ENCODE peak calls at places on chromosome 21, in eight cellular contexts. K is HL-60, T is stomach, B is ovary, H is foreskin fibroblast, G is kidney, D is right atrium auricular region, F is mesothelial cell of epicardium. N is an unnamed sample.

GRCh38 chr21:25563399-25564116 is 43.7 kb downstream of the MRPL39 start:
- DNase-seq in D (no peak), H (no peak), K (no peak), F (no peak), G (no peak), B (no peak), T (no peak), N (no peak)

GRCh38 chr21:33893917-33894316 is 21.7 kb downstream of the ATP5PO start:
- DNase-seq in B (no peak), G (no peak), K (no peak), D (no peak), H (no peak), F (no peak), T (no peak), N (no peak)

GRCh38 chr21:40507978-40508377 is 339.0 kb downstream of the DSCAM start:
- DNase-seq in B (no peak), K (no peak), D (no peak), G (no peak), H (no peak), F (no peak), T (no peak), N (peak; percentile 63)

GRCh38 chr21:34882719-34883131 is 166.4 kb downstream of the RUNX1 start:
- DNase-seq in K (peak; percentile 80), T (no peak), D (no peak), F (no peak), G (no peak), H (no peak), B (no peak), N (peak; percentile 30)

GRCh38 chr21:15932681-15933200 is 203.0 kb downstream of the USP25 start:
- DNase-seq in F (no peak), T (no peak), H (no peak), D (no peak), B (no peak), K (no peak), G (no peak), N (no peak)

GRCh38 chr21:24093032-24093431 is 1514.2 kb downstream of the MRPL39 start:
- DNase-seq in H (no peak), F (no peak), B (no peak), T (no peak), K (no peak), D (no peak), G (no peak), N (no peak)

GRCh38 chr21:23111070-23111605 is 2112.9 kb downstream of the NCAM2 start:
- DNase-seq in F (no peak), B (no peak), K (no peak), G (no peak), D (no peak), H (no peak), T (no peak), N (no peak)

GRCh38 chr21:27275294-27275927 is 308.5 kb upstream of the ADAMTS5 start:
- DNase-seq in G (no peak), F (no peak), K (peak; percentile 83), D (no peak), H (peak; percentile 48), B (no peak), T (no peak), N (peak; percentile 72)

GRCh38 chr21:35179990-35180557 is 131.0 kb upstream of the RUNX1 start:
- DNase-seq in F (no peak), K (no peak), T (no peak), B (no peak), D (no peak), H (peak; percentile 77), G (no peak), N (peak; percentile 72)

GRCh38 chr21:34022557-34023335 is 50.6 kb upstream of the MRPS6 start:
- DNase-seq in D (peak; percentile 59), K (peak; percentile 67), F (no peak), B (no peak), G (no peak), H (no peak), T (no peak), N (no peak)

GRCh38 chr21:17231771-17232170 is 281.1 kb upstream of the CXADR start:
- DNase-seq in G (no peak), T (no peak), D (no peak), K (no peak), H (no peak), B (no peak), F (no peak), N (no peak)

GRCh38 chr21:36115138-36115710 is 19.7 kb upstream of the CBR3 start:
- DNase-seq in G (no peak), T (no peak), F (no peak), B (no peak), K (no peak), H (no peak), D (no peak), N (no peak)

GRCh38 chr21:19244502-19245187 is 841.1 kb upstream of the TMPRSS15 start:
- DNase-seq in H (no peak), D (no peak), K (no peak), G (peak; percentile 43), B (peak; percentile 6), F (no peak), T (no peak), N (no peak)

GRCh38 chr21:19246018-19246417 is 842.4 kb upstream of the TMPRSS15 start:
- DNase-seq in H (no peak), K (no peak), G (peak; percentile 51), F (no peak), B (peak; percentile 6), D (no peak), T (no peak), N (no peak)

GRCh38 chr21:19239696-19240095 is 836.1 kb upstream of the TMPRSS15 start:
- DNase-seq in H (no peak), K (no peak), T (no peak), G (no peak), B (no peak), F (no peak), D (no peak), N (no peak)

DNA sequence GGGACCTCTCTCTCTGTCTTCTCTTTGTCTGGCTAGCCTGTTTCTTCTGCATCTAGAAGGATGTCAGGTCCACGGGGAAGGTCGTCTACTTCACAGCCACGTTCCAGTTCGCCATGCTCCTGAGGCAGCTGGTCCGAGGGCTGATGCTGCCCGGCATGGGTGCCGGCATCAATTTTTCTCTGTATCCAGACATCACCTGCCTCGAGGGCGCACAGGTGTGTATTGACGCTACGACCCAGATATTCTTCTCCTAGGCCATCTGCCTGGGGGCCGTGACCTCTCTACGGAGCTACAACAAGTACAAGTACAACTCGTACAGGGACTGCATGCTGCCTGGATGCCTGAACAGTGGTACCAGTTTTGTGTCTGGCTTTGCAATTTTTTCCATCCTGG is 841.6 kb upstream of the TMPRSS15 start:
- DNase-seq in H (no peak), K (no peak), B (no peak), D (no peak), F (no peak), T (no peak), G (peak; percentile 46), N (no peak)
- TF ChIP-seq CTCF in H (no peak), K (no peak), B (no peak), D (no peak), F (no peak), T (no peak), G (no peak), N (no peak)

GRCh38 chr21:38175321-38175720 is 81.5 kb upstream of the KCNJ15 start:
- DNase-seq in F (no peak), G (no peak), H (no peak), K (no peak), T (no peak), D (no peak), B (no peak), N (no peak)

GRCh38 chr21:38170283-38170682 is 86.5 kb upstream of the KCNJ15 start:
- DNase-seq in H (peak; percentile 49), T (peak; percentile 57), D (no peak), G (no peak), F (no peak), B (no peak), K (no peak), N (peak; percentile 68)

GRCh38 chr21:38170705-38171682 is 85.8 kb upstream of the KCNJ15 start:
- DNase-seq in B (no peak), T (peak; percentile 45), D (no peak), H (no peak), F (no peak), G (no peak), K (no peak), N (peak; percentile 47)

GRCh38 chr21:38167345-38167744 is 89.4 kb upstream of the KCNJ15 start:
- DNase-seq in B (no peak), H (no peak), G (no peak), T (no peak), F (no peak), K (no peak), D (no peak), N (no peak)

DNA sequence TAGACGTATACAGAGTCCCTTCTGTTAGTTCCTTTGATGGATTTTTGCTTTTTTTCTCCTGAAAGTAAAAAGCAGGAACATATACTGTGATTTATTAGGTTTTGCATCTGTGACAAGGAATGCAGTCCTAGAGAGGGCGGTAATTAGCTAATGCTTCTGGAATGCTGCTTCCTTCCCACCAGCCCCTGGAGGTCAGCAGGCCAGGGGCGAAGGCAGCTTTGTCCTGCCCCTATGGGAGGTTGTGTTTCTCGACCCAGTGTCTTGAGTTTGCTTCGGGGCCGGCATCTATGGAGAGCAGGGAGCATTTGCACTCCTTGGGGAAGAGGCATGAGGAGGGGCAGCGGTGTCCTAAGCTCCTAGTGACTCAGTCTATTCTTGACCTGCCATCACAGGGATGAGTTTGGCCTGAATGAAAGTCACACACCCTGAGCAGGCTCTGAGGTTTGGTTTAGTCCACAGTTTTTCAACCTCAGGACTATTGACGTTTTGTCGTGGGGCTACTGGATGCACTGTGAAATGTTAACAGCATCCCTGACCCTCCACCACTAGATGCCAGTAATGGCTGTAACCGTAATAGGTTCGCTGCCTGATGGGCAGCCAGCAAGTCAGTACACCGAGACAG is 85.0 kb upstream of the KCNJ15 start:
- DNase-seq in T (no peak), G (no peak), H (peak; percentile 73), K (no peak), B (no peak), F (no peak), D (no peak), N (peak; percentile 33)
- TF ChIP-seq CTCF in T (no peak), G (peak; percentile 21), H (peak; percentile 2), K (no peak), B (no peak), F (no peak), D (no peak), N (peak; percentile 4)

DNA sequence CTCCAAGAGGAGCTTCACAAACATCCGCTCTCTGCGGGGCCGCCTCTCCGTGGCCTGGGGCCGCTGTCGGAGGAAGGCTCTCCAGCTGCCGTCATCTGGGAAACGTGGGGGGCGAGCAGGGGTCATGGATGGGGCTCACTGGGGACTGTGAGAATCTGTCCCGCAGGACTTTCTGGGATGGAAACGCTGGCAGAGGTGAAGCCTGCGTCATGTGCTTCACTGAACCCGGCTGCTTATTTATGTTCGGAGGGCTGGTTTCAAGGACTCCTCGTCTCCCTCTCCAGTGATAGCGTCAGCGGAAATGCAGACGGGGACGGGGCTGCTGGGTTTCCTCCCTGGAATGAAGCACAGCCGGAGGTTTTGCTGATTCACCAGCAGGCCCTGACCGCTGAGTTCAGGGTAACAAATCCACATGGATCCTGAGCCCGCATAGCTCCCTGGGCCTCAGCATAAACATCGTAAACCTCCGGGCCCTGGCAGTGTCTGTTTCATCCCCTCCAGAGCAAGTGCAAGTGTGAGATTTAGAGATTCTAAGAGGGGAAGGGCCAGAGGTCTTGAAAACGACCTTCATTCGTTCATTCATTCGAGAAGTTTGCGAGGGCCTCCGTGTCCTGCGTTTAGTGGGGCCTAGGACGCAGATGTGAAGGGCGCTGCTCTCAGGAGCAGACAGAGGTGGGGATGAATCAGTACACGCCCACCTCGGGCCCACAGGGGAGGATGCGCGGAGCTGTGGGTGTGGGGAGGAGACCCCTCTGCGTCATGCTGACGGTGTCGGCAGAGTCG is 7.0 kb upstream of the POFUT2 start:
- DNase-seq in H (peak; percentile 99), G (peak; percentile 97), T (peak; percentile 54), F (no peak), B (peak; percentile 97), K (no peak), D (peak; percentile 97), N (no peak)
- TF ChIP-seq CTCF in H (no peak), G (no peak), T (no peak), F (no peak), B (no peak), K (no peak), D (no peak), N (no peak)

GRCh38 chr21:31142600-31142999 is 104.3 kb upstream of the KRTAP19-8 start:
- DNase-seq in T (no peak), K (no peak), F (no peak), D (no peak), G (no peak), H (no peak), B (no peak), N (peak; percentile 2)
- TF ChIP-seq CTCF in T (no peak), K (no peak), F (no peak), D (no peak), G (peak; percentile 10), H (no peak), B (no peak), N (no peak)

N was measured in MCF 10A.